ENCODE peak calls at places on chromosomes 7 and 10, in five cellular contexts. One of them, this sample, is unnamed.

GRCh38 chr7:27551803-27552202 is 110.9 kb downstream of the HIBADH start:
- DNase-seq in omental fat pad: no peak
- DNase-seq in head of caudate nucleus: no peak
- DNase-seq in activated T-helper 1 cell treated with Interleukin-2 at 50 U/mL for 16 hours: no peak
- DNase-seq in NCI-H69: peak; percentile 99
- DNase-seq in this sample: no peak

GRCh38 chr7:24653316-24654085 is 80.2 kb downstream of the PALS2 start:
- DNase-seq in NCI-H69: no peak
- DNase-seq in activated T-helper 1 cell treated with Interleukin-2 at 50 U/mL for 16 hours: no peak
- DNase-seq in omental fat pad: no peak
- DNase-seq in head of caudate nucleus: peak; percentile 35
- DNase-seq in this sample: no peak

GRCh38 chr7:44177570-44178131 is 11.6 kb downstream of the GCK start:
- DNase-seq in activated T-helper 1 cell treated with Interleukin-2 at 50 U/mL for 16 hours: no peak
- DNase-seq in head of caudate nucleus: peak; percentile 43
- DNase-seq in omental fat pad: no peak
- DNase-seq in NCI-H69: peak; percentile 85
- DNase-seq in this sample: no peak

GRCh38 chr10:58740620-58741369 is 228.1 kb downstream of the BICC1 start:
- DNase-seq in head of caudate nucleus: no peak
- DNase-seq in omental fat pad: no peak
- DNase-seq in activated T-helper 1 cell treated with Interleukin-2 at 50 U/mL for 16 hours: no peak
- DNase-seq in NCI-H69: no peak
- DNase-seq in this sample: no peak

GRCh38 chr10:96025566-96025965 is 17.8 kb upstream of the CCNJ start:
- DNase-seq in NCI-H69: peak; percentile 11
- DNase-seq in head of caudate nucleus: no peak
- DNase-seq in activated T-helper 1 cell treated with Interleukin-2 at 50 U/mL for 16 hours: no peak
- DNase-seq in omental fat pad: no peak
- DNase-seq in this sample: no peak

GRCh38 chr10:117860823-117861222 is 185.9 kb downstream of the RAB11FIP2 start:
- DNase-seq in activated T-helper 1 cell treated with Interleukin-2 at 50 U/mL for 16 hours: no peak
- DNase-seq in head of caudate nucleus: no peak
- DNase-seq in omental fat pad: no peak
- DNase-seq in NCI-H69: peak; percentile 48
- DNase-seq in this sample: no peak

GRCh38 chr10:43190775-43191174 is 52.5 kb downstream of the CSGALNACT2 start:
- DNase-seq in omental fat pad: no peak
- DNase-seq in activated T-helper 1 cell treated with Interleukin-2 at 50 U/mL for 16 hours: no peak
- DNase-seq in head of caudate nucleus: no peak
- DNase-seq in NCI-H69: no peak
- DNase-seq in this sample: no peak

GRCh38 chr7:17183630-17184328 is 114.7 kb upstream of the AHR start:
- DNase-seq in head of caudate nucleus: no peak
- DNase-seq in activated T-helper 1 cell treated with Interleukin-2 at 50 U/mL for 16 hours: no peak
- DNase-seq in NCI-H69: no peak
- DNase-seq in omental fat pad: no peak
- DNase-seq in this sample: no peak

GRCh38 chr10:4751211-4751610 is 74.8 kb upstream of the AKR1E2 start:
- DNase-seq in activated T-helper 1 cell treated with Interleukin-2 at 50 U/mL for 16 hours: no peak
- DNase-seq in NCI-H69: no peak
- DNase-seq in omental fat pad: no peak
- DNase-seq in head of caudate nucleus: no peak
- DNase-seq in this sample: no peak

GRCh38 chr10:102517553-102517952 is 13.8 kb downstream of the SUFU start:
- DNase-seq in NCI-H69: no peak
- DNase-seq in activated T-helper 1 cell treated with Interleukin-2 at 50 U/mL for 16 hours: no peak
- DNase-seq in head of caudate nucleus: no peak
- DNase-seq in omental fat pad: no peak
- DNase-seq in this sample: no peak

This sample was measured in CD4-positive, alpha-beta T cell.